ENCODE peak calls at places on chromosomes 13 and 19, in six cellular contexts. J is transverse colon; M is mammary epithelial cell; N is ascending aorta; D is CD8-positive, alpha-beta T cell; B is naive thymus-derived CD4-positive, alpha-beta T cell. L is an unnamed sample. For H3K4me1, the result is how much of the 10 kb centered on the place peaks cover.

GRCh38 chr19:2488405-2488941 is 12.5 kb downstream of the GADD45B start:
- DNase-seq in J (peak), M (no peak), N (no peak), D (no peak), B (no peak), L (no peak)

GRCh38 chr13:43567608-43568007 is 219.2 kb downstream of the ENOX1 start:
- DNase-seq in J (no peak), M (peak), N (no peak), D (no peak), B (no peak), L (no peak)

GRCh38 chr13:51336746-51337145 is 2.7 kb upstream of the SERPINE3 start:
- DNase-seq in J (no peak), M (no peak), N (no peak), D (no peak), B (no peak), L (no peak)

GRCh38 chr19:13847900-13848677 is 28.8 kb upstream of the NANOS3 start:
- DNase-seq in J (no peak), M (no peak), N (no peak), D (no peak), B (no peak), L (no peak)

GRCh38 chr19:19602136-19602712 is 16.3 kb downstream of the PBX4 start:
- DNase-seq in J (no peak), M (no peak), N (no peak), D (no peak), B (peak), L (peak)

GRCh38 chr19:35140898-35141626 is 2.0 kb upstream of the FXYD7 start:
- DNase-seq in J (peak), M (peak), N (peak), D (peak), B (peak), L (peak)

GRCh38 chr19:13034636-13035035 is 39.4 kb downstream of the NFIX start:
- DNase-seq in J (no peak), M (peak), N (no peak), D (no peak), B (no peak), L (no peak)

GRCh38 chr13:23025848-23026608 is 154.8 kb upstream of the SGCG start:
- DNase-seq in J (no peak), M (no peak), N (no peak), D (no peak), B (no peak), L (no peak)

GRCh38 chr13:23427342-23428182 is 5.9 kb downstream of the SACS start:
- DNase-seq in J (peak), M (peak), N (peak), D (no peak), B (no peak), L (no peak)

GRCh38 chr13:66312312-66313087 is 917.6 kb downstream of the PCDH9 start:
- DNase-seq in J (peak), M (no peak), N (no peak), D (no peak), B (no peak), L (no peak)

GRCh38 chr13:30807392-30807791 is 72.0 kb downstream of the ALOX5AP start:
- DNase-seq in J (no peak), M (no peak), N (no peak), D (no peak), B (no peak), L (no peak)

GRCh38 chr19:5308471-5309437 is 31.9 kb downstream of the PTPRS start:
- DNase-seq in J (peak), M (peak), N (peak), D (no peak), B (no peak), L (no peak)

GRCh38 chr19:16588089-16588823 is 16.0 kb upstream of the SLC35E1 start:
- DNase-seq in J (peak), M (peak), N (no peak), D (peak), B (peak), L (peak)

GRCh38 chr19:30450101-30450500 is 77.9 kb downstream of the ZNF536 start:
- DNase-seq in J (peak), M (no peak), N (no peak), D (no peak), B (no peak), L (no peak)

GRCh38 chr19:49932731-49933131 is 3.4 kb upstream of the NUP62 start:
- DNase-seq in J (no peak), M (no peak), N (no peak), D (peak), B (peak), L (no peak)

GRCh38 chr13:80274643-80275042 is 66.3 kb downstream of the SPRY2 start:
- DNase-seq in J (no peak), M (peak), N (no peak), D (no peak), B (no peak), L (no peak)

GRCh38 chr19:35260694-35261304 is 8.0 kb upstream of the USF2 start:
- DNase-seq in J (no peak), M (no peak), N (no peak), D (no peak), B (no peak), L (no peak)

GRCh38 chr19:9995079-9995478 is 15.2 kb downstream of the COL5A3 start:
- DNase-seq in J (no peak), M (no peak), N (no peak), D (no peak), B (no peak), L (no peak)

GRCh38 chr13:30744056-30744684 is 8.8 kb downstream of the ALOX5AP start:
- DNase-seq in J (peak), M (peak), N (peak), D (peak), B (peak), L (peak)

GRCh38 chr19:13981988-13982501 is 24.1 kb downstream of the RFX1 start:
- DNase-seq in J (no peak), M (no peak), N (no peak), D (no peak), B (no peak), L (no peak)

GRCh38 chr19:31342926-31343325 is 6.3 kb downstream of the TSHZ3 start:
- DNase-seq in J (no peak), M (no peak), N (no peak), D (no peak), B (no peak), L (no peak)

GRCh38 chr19:41997121-41997850 is 3.3 kb upstream of the ATP1A3 start:
- DNase-seq in J (peak), M (peak), N (no peak), D (peak), B (no peak), L (no peak)

GRCh38 chr13:79530270-79530669 is 49.3 kb downstream of the NDFIP2 start:
- DNase-seq in J (no peak), M (no peak), N (no peak), D (no peak), B (no peak), L (no peak)

GRCh38 chr19:9650345-9650744 is 24.6 kb downstream of the ZNF562 start:
- DNase-seq in J (no peak), M (no peak), N (no peak), D (no peak), B (no peak), L (no peak)

GRCh38 chr19:29771708-29772415 is 39.9 kb upstream of the CCNE1 start:
- DNase-seq in J (peak), M (peak), N (no peak), D (peak), B (no peak), L (no peak)

GRCh38 chr19:46622118-46622446 is 2.8 kb downstream of the PTGIR start:
- DNase-seq in J (no peak), M (no peak), N (no peak), D (no peak), B (no peak), L (no peak)

GRCh38 chr13:50026788-50027473 is 11.7 kb downstream of the KCNRG start:
- DNase-seq in J (no peak), M (no peak), N (no peak), D (no peak), B (no peak), L (no peak)

DNA sequence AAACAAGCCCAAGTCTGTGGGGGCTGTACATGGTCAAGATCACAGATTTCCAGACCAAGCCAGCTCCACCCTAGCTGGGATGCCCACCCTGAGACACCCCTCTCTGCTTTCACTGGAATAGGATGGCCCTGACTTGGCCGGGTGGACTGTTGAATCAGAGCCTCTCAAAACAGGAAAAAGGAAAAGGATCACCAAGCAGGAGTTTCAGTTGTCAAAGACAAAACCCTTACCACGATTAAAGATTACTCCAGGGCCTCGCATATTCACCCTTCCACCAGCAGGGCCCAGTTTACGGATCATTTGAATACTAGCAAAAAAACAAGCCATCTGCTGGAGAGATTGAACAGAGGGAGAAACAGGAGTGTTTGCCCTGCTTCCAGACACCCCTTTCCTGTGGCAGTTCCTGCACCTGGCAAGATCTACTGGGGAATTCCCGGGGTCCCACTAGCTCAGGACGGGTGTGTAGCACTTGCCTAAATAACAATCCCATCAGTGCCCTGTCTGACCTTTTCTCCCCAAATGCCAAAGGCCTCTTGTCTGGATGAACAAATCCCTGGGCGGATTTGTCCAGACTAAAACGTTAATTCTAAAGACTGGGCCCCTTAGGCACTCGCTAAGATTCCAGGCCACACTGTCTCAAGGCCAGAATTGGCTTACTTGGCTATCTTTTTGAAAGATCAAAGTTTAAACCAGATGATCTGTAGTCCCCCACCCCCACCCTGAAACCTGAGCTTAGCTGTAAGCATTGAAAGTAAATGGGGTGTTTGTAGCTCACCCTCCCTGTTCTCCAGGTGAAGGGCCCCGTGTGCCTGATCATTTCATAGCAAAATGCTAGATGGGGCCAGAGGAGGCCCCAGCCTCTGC is 38.4 kb downstream of the ACTN4 start:
- DNase-seq in J (no peak), M (peak), N (no peak), D (no peak), B (no peak), L (peak)
- H3K4me1 ChIP-seq in J (half or more), M (half or more), N (half or more), D (under half), B (under half), L (half or more)

DNA sequence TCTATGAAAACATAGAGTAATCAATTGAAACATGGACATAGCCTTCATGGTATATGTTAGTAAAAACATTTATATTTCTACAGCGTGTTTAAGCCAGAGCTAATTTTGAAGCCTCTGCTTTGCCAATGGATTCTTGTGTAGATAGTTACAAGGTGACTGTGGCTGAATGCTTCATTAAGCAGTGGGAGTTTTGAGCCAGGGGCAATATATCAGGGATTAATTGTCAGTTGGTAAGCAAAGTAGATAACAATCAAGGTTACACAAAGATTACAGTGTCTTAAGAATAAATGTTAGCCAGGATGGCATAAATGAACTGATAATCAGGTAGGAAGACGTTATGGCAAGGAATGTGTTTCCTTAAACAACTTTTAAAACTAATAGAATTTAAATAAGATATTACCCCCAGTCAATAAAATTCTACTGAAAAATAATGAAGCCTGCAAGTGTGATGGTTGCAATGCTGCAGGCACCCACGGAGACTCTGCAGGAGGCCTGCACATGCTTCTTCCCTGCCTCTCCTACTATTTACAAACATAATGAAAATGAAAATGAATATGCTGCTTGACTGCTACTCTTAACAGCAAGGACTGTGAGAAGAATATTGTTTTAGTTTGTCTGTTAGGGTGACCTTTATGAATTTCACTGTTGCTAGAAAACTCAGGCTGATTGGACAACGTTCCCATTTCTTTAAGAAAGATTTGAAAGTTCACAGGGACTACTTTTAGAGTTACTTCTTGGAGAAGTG is 588.5 kb downstream of the GPC5 start:
- DNase-seq in J (no peak), M (no peak), N (no peak), D (no peak), B (no peak), L (no peak)
- H3K27ac ChIP-seq in J (no peak), M (no peak), N (no peak), D (no peak), B (no peak), L (no peak)

GRCh38 chr13:25929816-25930215 is 122.0 kb downstream of the SHISA2 start:
- DNase-seq in J (no peak), M (no peak), N (no peak), D (no peak), B (no peak), L (no peak)

GRCh38 chr13:25930655-25931054 is 121.2 kb downstream of the SHISA2 start:
- DNase-seq in J (no peak), M (no peak), N (no peak), D (no peak), B (no peak), L (no peak)

GRCh38 chr13:25933520-25933919 is 118.3 kb downstream of the SHISA2 start:
- DNase-seq in J (no peak), M (no peak), N (no peak), D (no peak), B (no peak), L (no peak)

GRCh38 chr13:25932353-25932752 is 119.5 kb downstream of the SHISA2 start:
- DNase-seq in J (no peak), M (no peak), N (no peak), D (no peak), B (no peak), L (no peak)

DNA sequence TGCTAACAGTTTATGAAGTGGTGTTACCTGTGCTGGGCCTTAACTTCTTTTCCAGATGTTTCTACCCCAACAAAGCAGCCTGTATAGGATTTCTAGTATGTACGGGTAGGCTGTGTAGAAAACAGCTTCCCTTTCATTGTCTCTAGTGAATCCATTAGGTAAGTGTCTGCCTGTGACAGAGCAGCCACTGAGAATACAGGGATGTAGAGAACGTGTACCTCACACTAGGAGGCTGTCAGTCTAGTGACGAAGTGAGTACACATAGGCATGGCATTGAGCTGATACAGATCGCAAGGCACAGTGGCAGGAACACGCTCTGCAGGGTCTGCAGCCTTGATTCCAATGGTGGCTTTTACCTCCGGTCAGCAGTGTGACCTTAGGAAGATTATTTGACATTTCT is 117.7 kb downstream of the SHISA2 start:
- DNase-seq in J (no peak), M (no peak), N (no peak), D (no peak), B (no peak), L (no peak)
- H3K4me1 ChIP-seq in J (under half), M (under half), N (under half), D (under half), B (under half), L (under half)

DNA sequence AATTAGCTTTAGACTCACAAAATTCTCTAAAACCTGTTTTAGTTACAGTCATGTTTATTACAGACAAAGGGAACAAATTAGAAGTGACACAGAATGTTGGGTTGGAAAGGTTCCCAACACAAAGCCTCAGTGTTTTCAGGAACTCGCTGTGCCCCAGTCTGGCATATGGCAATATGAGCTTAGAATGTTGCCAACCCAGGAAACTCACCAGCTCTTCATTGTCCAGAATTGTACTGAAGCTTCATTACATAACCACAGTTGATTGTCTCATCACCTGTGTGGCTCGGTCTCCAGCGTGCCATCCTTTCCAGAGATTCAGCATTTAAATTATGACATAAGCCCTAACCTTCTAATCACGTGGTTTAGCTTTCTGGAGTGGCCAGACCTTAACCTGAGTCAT is 19.1 kb downstream of the ZNF264 start:
- DNase-seq in J (no peak), M (no peak), N (no peak), D (no peak), B (no peak), L (no peak)
- H3K27ac ChIP-seq in J (no peak), M (no peak), N (no peak), D (no peak), B (no peak), L (no peak)